ENCODE peak calls at places on chromosomes 2 and 18, in nine cellular contexts. One of them, this sample, is unnamed.

GRCh38 chr2:186822323-186822722 is 26.6 kb downstream of the ZSWIM2 start:
- DNase-seq in right cardiac atrium: no peak
- DNase-seq in CD8-positive, alpha-beta memory T cell: no peak
- DNase-seq in epithelial cell of esophagus: no peak
- DNase-seq in NCI-H2081: no peak
- DNase-seq in mucosa of descending colon: no peak
- DNase-seq in activated naive CD4-positive, alpha-beta T cell treated with anti-CD3 and anti-CD28 coated beads, Interleukin-2, amount 10 ng/mL, durations not matched to agents 7 days and 5 days: no peak
- DNase-seq in left cardiac atrium: no peak
- DNase-seq in NCI-H2029 treated with DMSO at 0.1 percent for 48 hours: no peak
- DNase-seq in this sample: no peak

GRCh38 chr2:73892631-73893329 is at the start of gene ACTG2:
- DNase-seq in right cardiac atrium: no peak
- DNase-seq in CD8-positive, alpha-beta memory T cell: no peak
- DNase-seq in epithelial cell of esophagus: no peak
- DNase-seq in NCI-H2081: peak
- DNase-seq in mucosa of descending colon: no peak
- DNase-seq in activated naive CD4-positive, alpha-beta T cell treated with anti-CD3 and anti-CD28 coated beads, Interleukin-2, amount 10 ng/mL, durations not matched to agents 7 days and 5 days: no peak
- DNase-seq in left cardiac atrium: no peak
- DNase-seq in NCI-H2029 treated with DMSO at 0.1 percent for 48 hours: no peak
- DNase-seq in this sample: no peak

GRCh38 chr2:209391776-209392401 is 32.0 kb upstream of the MAP2 start:
- DNase-seq in right cardiac atrium: no peak
- DNase-seq in CD8-positive, alpha-beta memory T cell: no peak
- DNase-seq in epithelial cell of esophagus: peak
- DNase-seq in NCI-H2081: no peak
- DNase-seq in mucosa of descending colon: no peak
- DNase-seq in activated naive CD4-positive, alpha-beta T cell treated with anti-CD3 and anti-CD28 coated beads, Interleukin-2, amount 10 ng/mL, durations not matched to agents 7 days and 5 days: no peak
- DNase-seq in left cardiac atrium: no peak
- DNase-seq in NCI-H2029 treated with DMSO at 0.1 percent for 48 hours: no peak
- DNase-seq in this sample: no peak

GRCh38 chr18:48790226-48790863 is 160.4 kb downstream of the SMAD7 start:
- DNase-seq in right cardiac atrium: peak
- DNase-seq in CD8-positive, alpha-beta memory T cell: no peak
- DNase-seq in epithelial cell of esophagus: no peak
- DNase-seq in NCI-H2081: no peak
- DNase-seq in mucosa of descending colon: no peak
- DNase-seq in activated naive CD4-positive, alpha-beta T cell treated with anti-CD3 and anti-CD28 coated beads, Interleukin-2, amount 10 ng/mL, durations not matched to agents 7 days and 5 days: peak
- DNase-seq in left cardiac atrium: peak
- DNase-seq in NCI-H2029 treated with DMSO at 0.1 percent for 48 hours: no peak
- DNase-seq in this sample: no peak

GRCh38 chr2:98892871-98893270 is 43.2 kb downstream of the CRACDL start:
- DNase-seq in right cardiac atrium: no peak
- DNase-seq in CD8-positive, alpha-beta memory T cell: no peak
- DNase-seq in epithelial cell of esophagus: no peak
- DNase-seq in NCI-H2081: no peak
- DNase-seq in mucosa of descending colon: no peak
- DNase-seq in activated naive CD4-positive, alpha-beta T cell treated with anti-CD3 and anti-CD28 coated beads, Interleukin-2, amount 10 ng/mL, durations not matched to agents 7 days and 5 days: no peak
- DNase-seq in left cardiac atrium: no peak
- DNase-seq in NCI-H2029 treated with DMSO at 0.1 percent for 48 hours: no peak
- DNase-seq in this sample: no peak

GRCh38 chr2:102512161-102512560 is 39.1 kb downstream of the SLC9A4 start:
- DNase-seq in right cardiac atrium: no peak
- DNase-seq in CD8-positive, alpha-beta memory T cell: no peak
- DNase-seq in epithelial cell of esophagus: no peak
- DNase-seq in NCI-H2081: no peak
- DNase-seq in mucosa of descending colon: no peak
- DNase-seq in activated naive CD4-positive, alpha-beta T cell treated with anti-CD3 and anti-CD28 coated beads, Interleukin-2, amount 10 ng/mL, durations not matched to agents 7 days and 5 days: no peak
- DNase-seq in left cardiac atrium: no peak
- DNase-seq in NCI-H2029 treated with DMSO at 0.1 percent for 48 hours: no peak
- DNase-seq in this sample: no peak

GRCh38 chr2:71679481-71679880 is 226.1 kb downstream of the DYSF start:
- DNase-seq in right cardiac atrium: no peak
- DNase-seq in CD8-positive, alpha-beta memory T cell: no peak
- DNase-seq in epithelial cell of esophagus: no peak
- DNase-seq in NCI-H2081: no peak
- DNase-seq in mucosa of descending colon: no peak
- DNase-seq in activated naive CD4-positive, alpha-beta T cell treated with anti-CD3 and anti-CD28 coated beads, Interleukin-2, amount 10 ng/mL, durations not matched to agents 7 days and 5 days: no peak
- DNase-seq in left cardiac atrium: no peak
- DNase-seq in NCI-H2029 treated with DMSO at 0.1 percent for 48 hours: no peak
- DNase-seq in this sample: no peak

GRCh38 chr2:143686585-143687164 is 557.5 kb downstream of the ARHGAP15 start:
- DNase-seq in right cardiac atrium: no peak
- DNase-seq in CD8-positive, alpha-beta memory T cell: no peak
- DNase-seq in epithelial cell of esophagus: peak
- DNase-seq in NCI-H2081: peak
- DNase-seq in mucosa of descending colon: no peak
- DNase-seq in activated naive CD4-positive, alpha-beta T cell treated with anti-CD3 and anti-CD28 coated beads, Interleukin-2, amount 10 ng/mL, durations not matched to agents 7 days and 5 days: no peak
- DNase-seq in left cardiac atrium: no peak
- DNase-seq in NCI-H2029 treated with DMSO at 0.1 percent for 48 hours: peak
- DNase-seq in this sample: peak

GRCh38 chr2:20130821-20131645 is 79.6 kb upstream of the LAPTM4A start:
- DNase-seq in right cardiac atrium: no peak
- DNase-seq in CD8-positive, alpha-beta memory T cell: no peak
- DNase-seq in epithelial cell of esophagus: peak
- DNase-seq in NCI-H2081: no peak
- DNase-seq in mucosa of descending colon: no peak
- DNase-seq in activated naive CD4-positive, alpha-beta T cell treated with anti-CD3 and anti-CD28 coated beads, Interleukin-2, amount 10 ng/mL, durations not matched to agents 7 days and 5 days: peak
- DNase-seq in left cardiac atrium: no peak
- DNase-seq in NCI-H2029 treated with DMSO at 0.1 percent for 48 hours: no peak
- DNase-seq in this sample: no peak

GRCh38 chr18:63336366-63337099 is 17.0 kb upstream of the BCL2 start:
- DNase-seq in right cardiac atrium: no peak
- DNase-seq in CD8-positive, alpha-beta memory T cell: no peak
- DNase-seq in epithelial cell of esophagus: peak
- DNase-seq in NCI-H2081: no peak
- DNase-seq in mucosa of descending colon: no peak
- DNase-seq in activated naive CD4-positive, alpha-beta T cell treated with anti-CD3 and anti-CD28 coated beads, Interleukin-2, amount 10 ng/mL, durations not matched to agents 7 days and 5 days: no peak
- DNase-seq in left cardiac atrium: no peak
- DNase-seq in NCI-H2029 treated with DMSO at 0.1 percent for 48 hours: no peak
- DNase-seq in this sample: peak

GRCh38 chr18:59210311-59210710 is 9.6 kb upstream of the GRP start:
- DNase-seq in right cardiac atrium: no peak
- DNase-seq in CD8-positive, alpha-beta memory T cell: no peak
- DNase-seq in epithelial cell of esophagus: no peak
- DNase-seq in NCI-H2081: no peak
- DNase-seq in mucosa of descending colon: no peak
- DNase-seq in activated naive CD4-positive, alpha-beta T cell treated with anti-CD3 and anti-CD28 coated beads, Interleukin-2, amount 10 ng/mL, durations not matched to agents 7 days and 5 days: no peak
- DNase-seq in left cardiac atrium: no peak
- DNase-seq in NCI-H2029 treated with DMSO at 0.1 percent for 48 hours: no peak
- DNase-seq in this sample: no peak

GRCh38 chr2:129459881-129460280 is 519.6 kb upstream of the RAB6C start:
- DNase-seq in right cardiac atrium: no peak
- DNase-seq in CD8-positive, alpha-beta memory T cell: no peak
- DNase-seq in epithelial cell of esophagus: no peak
- DNase-seq in NCI-H2081: no peak
- DNase-seq in mucosa of descending colon: no peak
- DNase-seq in activated naive CD4-positive, alpha-beta T cell treated with anti-CD3 and anti-CD28 coated beads, Interleukin-2, amount 10 ng/mL, durations not matched to agents 7 days and 5 days: no peak
- DNase-seq in left cardiac atrium: no peak
- DNase-seq in NCI-H2029 treated with DMSO at 0.1 percent for 48 hours: no peak
- DNase-seq in this sample: no peak

GRCh38 chr2:119253114-119253702 is 29.6 kb downstream of the STEAP3 start:
- DNase-seq in right cardiac atrium: no peak
- DNase-seq in CD8-positive, alpha-beta memory T cell: no peak
- DNase-seq in epithelial cell of esophagus: peak
- DNase-seq in NCI-H2081: no peak
- DNase-seq in mucosa of descending colon: no peak
- DNase-seq in activated naive CD4-positive, alpha-beta T cell treated with anti-CD3 and anti-CD28 coated beads, Interleukin-2, amount 10 ng/mL, durations not matched to agents 7 days and 5 days: no peak
- DNase-seq in left cardiac atrium: no peak
- DNase-seq in NCI-H2029 treated with DMSO at 0.1 percent for 48 hours: no peak
- DNase-seq in this sample: no peak

This sample was measured in RKO.